ENCODE peak calls at places on chromosomes 4 and X, in six cellular contexts. One of them, this sample, is unnamed.

GRCh38 chr4:47862297-47862696 is 24.4 kb upstream of the CORIN start:
- DNase-seq in mesendoderm: no peak
- DNase-seq in mesenchymal stem cell: no peak
- DNase-seq in H1: no peak
- DNase-seq in neuronal stem cell: no peak
- DNase-seq in H9: no peak
- DNase-seq in this sample: peak

GRCh38 chr4:138981930-138982390 is 33.6 kb upstream of the NOCT start:
- DNase-seq in mesendoderm: peak
- DNase-seq in mesenchymal stem cell: peak
- DNase-seq in H1: no peak
- DNase-seq in neuronal stem cell: no peak
- DNase-seq in H9: peak
- DNase-seq in this sample: peak

GRCh38 chrX:39372126-39372525 is 570.9 kb downstream of the MID1IP1 start:
- DNase-seq in mesendoderm: no peak
- DNase-seq in mesenchymal stem cell: no peak
- DNase-seq in H1: no peak
- DNase-seq in neuronal stem cell: no peak
- DNase-seq in H9: no peak
- DNase-seq in this sample: no peak

GRCh38 chrX:119790977-119791436 is 423 bp downstream of the RPL39 start:
- DNase-seq in mesendoderm: peak
- DNase-seq in mesenchymal stem cell: peak
- DNase-seq in H1: no peak
- DNase-seq in neuronal stem cell: no peak
- DNase-seq in H9: no peak
- DNase-seq in this sample: peak

GRCh38 chrX:124231454-124231853 is 101.0 kb upstream of the TEX13D start:
- DNase-seq in mesendoderm: no peak
- DNase-seq in mesenchymal stem cell: no peak
- DNase-seq in H1: no peak
- DNase-seq in neuronal stem cell: no peak
- DNase-seq in H9: no peak
- DNase-seq in this sample: no peak

GRCh38 chrX:31227250-31227649 is 155.4 kb upstream of the FTHL17 start:
- DNase-seq in mesendoderm: no peak
- DNase-seq in mesenchymal stem cell: no peak
- DNase-seq in H1: no peak
- DNase-seq in neuronal stem cell: no peak
- DNase-seq in H9: no peak
- DNase-seq in this sample: peak

GRCh38 chr4:145230726-145231125 is 50.3 kb upstream of the OTUD4 start:
- DNase-seq in mesendoderm: no peak
- DNase-seq in mesenchymal stem cell: no peak
- DNase-seq in H1: no peak
- DNase-seq in neuronal stem cell: no peak
- DNase-seq in H9: no peak
- DNase-seq in this sample: peak

GRCh38 chr4:159289682-159290081 is 186.8 kb downstream of the RAPGEF2 start:
- DNase-seq in mesendoderm: no peak
- DNase-seq in mesenchymal stem cell: no peak
- DNase-seq in H1: no peak
- DNase-seq in neuronal stem cell: no peak
- DNase-seq in H9: no peak
- DNase-seq in this sample: no peak

GRCh38 chr4:139025841-139026240 is 10.3 kb downstream of the NOCT start:
- DNase-seq in mesendoderm: no peak
- DNase-seq in mesenchymal stem cell: no peak
- DNase-seq in H1: no peak
- DNase-seq in neuronal stem cell: no peak
- DNase-seq in H9: no peak
- DNase-seq in this sample: peak

GRCh38 chrX:135432453-135432852 is 10.7 kb downstream of the SMIM10L2A start:
- DNase-seq in mesendoderm: no peak
- DNase-seq in mesenchymal stem cell: no peak
- DNase-seq in H1: no peak
- DNase-seq in neuronal stem cell: no peak
- DNase-seq in H9: no peak
- DNase-seq in this sample: no peak

GRCh38 chrX:23855569-23855968 is 52.2 kb downstream of the APOO start:
- DNase-seq in mesendoderm: no peak
- DNase-seq in mesenchymal stem cell: no peak
- DNase-seq in H1: no peak
- DNase-seq in neuronal stem cell: no peak
- DNase-seq in H9: no peak
- DNase-seq in this sample: no peak

GRCh38 chrX:110965409-110965808 is 130.6 kb upstream of the PAK3 start:
- DNase-seq in mesendoderm: no peak
- DNase-seq in mesenchymal stem cell: no peak
- DNase-seq in H1: no peak
- DNase-seq in neuronal stem cell: no peak
- DNase-seq in H9: no peak
- DNase-seq in this sample: no peak

GRCh38 chrX:48569958-48570357 is 4.3 kb upstream of the RBM3 start:
- DNase-seq in mesendoderm: no peak
- DNase-seq in mesenchymal stem cell: no peak
- DNase-seq in H1: no peak
- DNase-seq in neuronal stem cell: no peak
- DNase-seq in H9: no peak
- DNase-seq in this sample: peak

GRCh38 chr4:98778206-98778605 is 119.8 kb upstream of the TSPAN5 start:
- DNase-seq in mesendoderm: no peak
- DNase-seq in mesenchymal stem cell: peak
- DNase-seq in H1: no peak
- DNase-seq in neuronal stem cell: no peak
- DNase-seq in H9: no peak
- DNase-seq in this sample: peak

GRCh38 chr4:99202094-99202493 is 17.0 kb downstream of the ADH6 start:
- DNase-seq in mesendoderm: no peak
- DNase-seq in mesenchymal stem cell: no peak
- DNase-seq in H1: no peak
- DNase-seq in neuronal stem cell: no peak
- DNase-seq in H9: no peak
- DNase-seq in this sample: no peak

GRCh38 chr4:60794372-60794771 is 405.8 kb upstream of the ADGRL3 start:
- DNase-seq in mesendoderm: no peak
- DNase-seq in mesenchymal stem cell: no peak
- DNase-seq in H1: no peak
- DNase-seq in neuronal stem cell: no peak
- DNase-seq in H9: no peak
- DNase-seq in this sample: no peak

GRCh38 chrX:32644476-32644875 is 566.9 kb downstream of the DMD start:
- DNase-seq in mesendoderm: peak
- DNase-seq in mesenchymal stem cell: no peak
- DNase-seq in H1: peak
- DNase-seq in neuronal stem cell: no peak
- DNase-seq in H9: no peak
- DNase-seq in this sample: no peak

GRCh38 chr4:706834-707598 is 1.4 kb downstream of the PCGF3 start:
- DNase-seq in mesendoderm: no peak
- DNase-seq in mesenchymal stem cell: no peak
- DNase-seq in H1: no peak
- DNase-seq in neuronal stem cell: no peak
- DNase-seq in H9: no peak
- DNase-seq in this sample: no peak

GRCh38 chr4:704971-705277 is 708 bp upstream of the PCGF3 start:
- DNase-seq in mesendoderm: no peak
- DNase-seq in mesenchymal stem cell: no peak
- DNase-seq in H1: no peak
- DNase-seq in neuronal stem cell: no peak
- DNase-seq in H9: no peak
- DNase-seq in this sample: no peak

GRCh38 chr4:704198-704891 is 1.3 kb upstream of the PCGF3 start:
- DNase-seq in mesendoderm: no peak
- DNase-seq in mesenchymal stem cell: no peak
- DNase-seq in H1: no peak
- DNase-seq in neuronal stem cell: no peak
- DNase-seq in H9: no peak
- DNase-seq in this sample: no peak

GRCh38 chr4:703336-704197 is 2.1 kb upstream of the PCGF3 start:
- DNase-seq in mesendoderm: no peak
- DNase-seq in mesenchymal stem cell: no peak
- DNase-seq in H1: no peak
- DNase-seq in neuronal stem cell: no peak
- DNase-seq in H9: no peak
- DNase-seq in this sample: no peak

DNA sequence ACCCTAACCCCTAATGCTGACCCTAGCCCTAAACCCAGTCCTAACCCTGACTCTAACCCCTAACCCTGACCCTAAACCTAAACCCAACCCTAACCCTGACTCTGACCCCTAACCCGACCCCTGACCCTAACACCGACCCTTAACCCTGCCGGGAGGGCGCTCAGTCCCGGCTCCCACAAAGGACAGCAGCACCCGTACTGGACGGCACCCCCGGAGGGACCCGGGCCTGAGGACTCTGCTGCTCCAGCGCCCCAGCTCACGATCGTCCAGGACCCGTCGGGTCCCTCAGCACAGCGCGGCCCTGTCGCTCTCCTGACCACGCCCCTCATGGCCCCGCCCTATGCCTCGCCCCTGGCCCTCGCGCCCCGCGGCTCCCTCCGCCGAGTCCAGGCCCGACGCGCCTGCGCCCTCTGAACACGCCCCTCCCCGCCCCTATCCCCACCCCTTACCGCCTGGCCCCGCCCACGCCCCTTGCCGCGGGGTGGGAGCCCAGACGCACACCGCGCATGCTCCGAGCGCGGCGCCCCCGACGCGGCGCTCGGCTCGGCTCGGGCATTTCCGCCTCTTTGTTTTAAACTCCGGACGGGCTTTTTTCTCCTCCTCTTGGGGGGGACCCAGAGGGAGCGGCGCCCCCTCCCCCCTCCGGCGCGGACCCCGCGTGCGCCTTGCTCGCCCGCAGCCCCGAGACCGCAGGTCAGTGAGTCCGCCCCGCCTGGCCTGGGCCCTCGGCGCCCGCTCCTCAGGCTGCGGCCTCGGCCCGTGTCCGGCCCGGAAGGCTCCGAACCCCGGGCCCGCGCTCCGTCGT is at the start of gene PCGF3:
- DNase-seq in mesendoderm: peak
- DNase-seq in mesenchymal stem cell: peak
- DNase-seq in H1: peak
- DNase-seq in neuronal stem cell: peak
- DNase-seq in H9: peak
- DNase-seq in this sample: peak
- H3K23ac ChIP-seq in mesendoderm: peak
- H3K23ac ChIP-seq in mesenchymal stem cell: no peak
- H3K23ac ChIP-seq in H1: no peak
- H3K23ac ChIP-seq in neuronal stem cell: peak
- H3K23ac ChIP-seq in H9: no peak
- H3K23ac ChIP-seq in this sample: peak

DNA sequence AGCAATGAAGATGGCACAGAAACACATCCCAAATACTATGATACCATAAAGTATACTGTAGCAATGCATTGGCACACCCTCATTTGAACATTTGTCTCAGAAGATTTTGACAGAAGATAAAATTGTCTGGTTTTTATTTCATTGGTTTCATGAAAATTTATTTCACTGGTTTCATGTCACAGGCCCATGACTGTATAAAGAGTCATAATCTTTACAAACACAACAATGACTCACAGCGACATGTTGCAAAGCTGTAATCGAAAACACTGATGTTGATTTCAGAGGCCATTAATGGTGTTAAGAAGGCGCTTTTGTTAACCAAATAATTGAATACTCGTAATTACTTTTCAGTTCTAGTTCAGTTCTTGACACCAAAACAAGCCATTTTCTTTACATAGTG is 8.1 kb upstream of the DTHD1 start:
- DNase-seq in mesendoderm: no peak
- DNase-seq in mesenchymal stem cell: no peak
- DNase-seq in H1: no peak
- DNase-seq in neuronal stem cell: no peak
- DNase-seq in H9: no peak
- DNase-seq in this sample: no peak
- H3K23ac ChIP-seq in mesendoderm: no peak
- H3K23ac ChIP-seq in mesenchymal stem cell: no peak
- H3K23ac ChIP-seq in H1: no peak
- H3K23ac ChIP-seq in neuronal stem cell: no peak
- H3K23ac ChIP-seq in H9: no peak
- H3K23ac ChIP-seq in this sample: no peak

GRCh38 chrX:74451450-74452198 is 30.3 kb downstream of the SLC16A2 start:
- DNase-seq in mesendoderm: no peak
- DNase-seq in mesenchymal stem cell: no peak
- DNase-seq in H1: no peak
- DNase-seq in neuronal stem cell: no peak
- DNase-seq in H9: no peak
- DNase-seq in this sample: no peak

GRCh38 chrX:74449937-74450330 is 28.6 kb downstream of the SLC16A2 start:
- DNase-seq in mesendoderm: no peak
- DNase-seq in mesenchymal stem cell: peak
- DNase-seq in H1: no peak
- DNase-seq in neuronal stem cell: no peak
- DNase-seq in H9: no peak
- DNase-seq in this sample: peak

GRCh38 chrX:74449322-74449936 is 28.1 kb downstream of the SLC16A2 start:
- DNase-seq in mesendoderm: no peak
- DNase-seq in mesenchymal stem cell: no peak
- DNase-seq in H1: no peak
- DNase-seq in neuronal stem cell: no peak
- DNase-seq in H9: no peak
- DNase-seq in this sample: peak

GRCh38 chrX:74452199-74452481 is 30.8 kb downstream of the SLC16A2 start:
- DNase-seq in mesendoderm: no peak
- DNase-seq in mesenchymal stem cell: no peak
- DNase-seq in H1: no peak
- DNase-seq in neuronal stem cell: no peak
- DNase-seq in H9: no peak
- DNase-seq in this sample: no peak

DNA sequence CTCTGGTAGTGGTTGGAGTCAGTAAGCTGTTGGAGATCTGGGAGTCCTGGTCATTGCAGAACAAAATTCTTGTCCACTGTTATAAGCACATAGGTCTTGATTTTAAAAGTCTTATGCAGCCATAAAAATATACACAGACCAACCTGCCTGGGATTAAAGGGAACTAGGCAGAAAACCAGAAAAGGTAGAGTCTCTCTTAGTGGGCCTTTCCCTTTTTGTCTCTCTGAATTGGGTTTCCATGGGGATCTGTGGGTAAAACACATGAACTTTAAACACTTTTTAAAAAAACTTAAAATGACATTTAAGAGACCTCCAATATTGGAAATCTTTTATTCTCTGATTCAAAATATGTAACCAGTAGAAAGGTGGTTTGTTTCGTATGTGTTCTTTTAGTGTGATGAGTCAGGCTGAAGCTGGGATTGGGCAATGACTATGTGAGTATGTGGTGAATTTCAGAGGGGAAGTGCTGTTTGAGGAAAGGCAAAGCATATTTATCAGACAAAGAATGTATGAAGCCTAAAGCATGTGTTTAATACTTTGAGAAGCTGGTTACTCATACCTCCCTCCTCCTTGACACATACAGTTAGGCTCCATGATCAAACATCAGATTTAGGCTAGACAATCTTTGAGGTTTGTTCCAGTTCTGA is 29.6 kb downstream of the SLC16A2 start:
- DNase-seq in mesendoderm: no peak
- DNase-seq in mesenchymal stem cell: peak
- DNase-seq in H1: no peak
- DNase-seq in neuronal stem cell: no peak
- DNase-seq in H9: no peak
- DNase-seq in this sample: peak
- H3K23ac ChIP-seq in mesendoderm: no peak
- H3K23ac ChIP-seq in mesenchymal stem cell: no peak
- H3K23ac ChIP-seq in H1: no peak
- H3K23ac ChIP-seq in neuronal stem cell: no peak
- H3K23ac ChIP-seq in H9: no peak
- H3K23ac ChIP-seq in this sample: peak

GRCh38 chrX:147911192-147912022 is at the start of gene FMR1:
- DNase-seq in mesendoderm: peak
- DNase-seq in mesenchymal stem cell: peak
- DNase-seq in H1: peak
- DNase-seq in neuronal stem cell: peak
- DNase-seq in H9: peak
- DNase-seq in this sample: peak
- H3K23ac ChIP-seq in mesendoderm: no peak
- H3K23ac ChIP-seq in mesenchymal stem cell: no peak
- H3K23ac ChIP-seq in H1: no peak
- H3K23ac ChIP-seq in neuronal stem cell: no peak
- H3K23ac ChIP-seq in H9: no peak
- H3K23ac ChIP-seq in this sample: peak